ENCODE peak calls at places on chromosomes 3 and 15, in four cellular contexts. One of them, this sample, is unnamed. For H3K27me3, the result is how much of the 10 kb centered on the place peaks cover.

GRCh38 chr3:183829466-183829865 is 4.1 kb upstream of the MAP6D1 start:
- DNase-seq in endothelial cell of umbilical vein: no peak
- DNase-seq in neural progenitor cell: no peak
- DNase-seq in heart left ventricle: no peak
- DNase-seq in this sample: no peak

GRCh38 chr15:95669146-95669922 is 661.2 kb upstream of the NR2F2 start:
- DNase-seq in heart left ventricle: no peak
- DNase-seq in endothelial cell of umbilical vein: peak
- DNase-seq in neural progenitor cell: peak
- DNase-seq in this sample: no peak

GRCh38 chr3:107643038-107643883 is 120.5 kb downstream of the BBX start:
- DNase-seq in heart left ventricle: no peak
- DNase-seq in endothelial cell of umbilical vein: no peak
- DNase-seq in neural progenitor cell: peak
- DNase-seq in this sample: no peak

GRCh38 chr15:75712668-75713337 is at the start of gene CSPG4:
- DNase-seq in neural progenitor cell: peak
- DNase-seq in heart left ventricle: peak
- DNase-seq in endothelial cell of umbilical vein: no peak
- DNase-seq in this sample: no peak

GRCh38 chr3:61650276-61650675 is 88.9 kb downstream of the PTPRG start:
- DNase-seq in endothelial cell of umbilical vein: no peak
- DNase-seq in neural progenitor cell: no peak
- DNase-seq in heart left ventricle: peak
- DNase-seq in this sample: peak

GRCh38 chr3:33115024-33115768 is 1.4 kb downstream of the CRTAP start:
- DNase-seq in heart left ventricle: peak
- DNase-seq in endothelial cell of umbilical vein: peak
- DNase-seq in neural progenitor cell: peak
- DNase-seq in this sample: peak

GRCh38 chr15:67100808-67101581 is 35.6 kb downstream of the SMAD3 start:
- DNase-seq in neural progenitor cell: no peak
- DNase-seq in heart left ventricle: no peak
- DNase-seq in endothelial cell of umbilical vein: no peak
- DNase-seq in this sample: no peak

GRCh38 chr15:39854161-39854560 is 65.9 kb downstream of the GPR176 start:
- DNase-seq in heart left ventricle: no peak
- DNase-seq in endothelial cell of umbilical vein: no peak
- DNase-seq in neural progenitor cell: no peak
- DNase-seq in this sample: no peak

GRCh38 chr3:138355071-138355470 is 6.7 kb downstream of the MRAS start:
- DNase-seq in endothelial cell of umbilical vein: no peak
- DNase-seq in neural progenitor cell: no peak
- DNase-seq in heart left ventricle: no peak
- DNase-seq in this sample: no peak

GRCh38 chr3:66904816-66905543 is 93.1 kb upstream of the KBTBD8 start:
- DNase-seq in neural progenitor cell: no peak
- DNase-seq in heart left ventricle: no peak
- DNase-seq in endothelial cell of umbilical vein: no peak
- DNase-seq in this sample: no peak

GRCh38 chr15:83734487-83734886 is 80.6 kb downstream of the ADAMTSL3 start:
- DNase-seq in neural progenitor cell: peak
- DNase-seq in heart left ventricle: no peak
- DNase-seq in endothelial cell of umbilical vein: no peak
- DNase-seq in this sample: peak

GRCh38 chr15:38224486-38224885 is 28.1 kb upstream of the SPRED1 start:
- DNase-seq in heart left ventricle: no peak
- DNase-seq in endothelial cell of umbilical vein: no peak
- DNase-seq in neural progenitor cell: no peak
- DNase-seq in this sample: no peak

GRCh38 chr3:45124379-45124778 is 21.8 kb downstream of the CDCP1 start:
- DNase-seq in endothelial cell of umbilical vein: peak
- DNase-seq in neural progenitor cell: no peak
- DNase-seq in heart left ventricle: no peak
- DNase-seq in this sample: no peak

GRCh38 chr15:41862515-41863116 is 24.0 kb downstream of the PLA2G4B start:
- DNase-seq in endothelial cell of umbilical vein: no peak
- DNase-seq in heart left ventricle: no peak
- DNase-seq in neural progenitor cell: no peak
- DNase-seq in this sample: peak

GRCh38 chr3:101070260-101071121 is 77.3 kb upstream of the ABI3BP start:
- DNase-seq in neural progenitor cell: peak
- DNase-seq in heart left ventricle: peak
- DNase-seq in endothelial cell of umbilical vein: peak
- DNase-seq in this sample: peak

GRCh38 chr3:195768831-195769303 is 42.9 kb downstream of the MUC4 start:
- DNase-seq in neural progenitor cell: no peak
- DNase-seq in endothelial cell of umbilical vein: no peak
- DNase-seq in heart left ventricle: no peak
- DNase-seq in this sample: no peak

GRCh38 chr3:186237915-186238314 is 124.1 kb downstream of the DGKG start:
- DNase-seq in heart left ventricle: no peak
- DNase-seq in neural progenitor cell: no peak
- DNase-seq in endothelial cell of umbilical vein: no peak
- DNase-seq in this sample: no peak

GRCh38 chr15:77503240-77503639 is 82.6 kb downstream of the HMG20A start:
- DNase-seq in neural progenitor cell: no peak
- DNase-seq in heart left ventricle: no peak
- DNase-seq in endothelial cell of umbilical vein: no peak
- DNase-seq in this sample: no peak

GRCh38 chr15:77503764-77504163 is 83.1 kb downstream of the HMG20A start:
- DNase-seq in endothelial cell of umbilical vein: no peak
- DNase-seq in neural progenitor cell: no peak
- DNase-seq in heart left ventricle: no peak
- DNase-seq in this sample: no peak

GRCh38 chr15:77499087-77499765 is 78.5 kb downstream of the HMG20A start:
- DNase-seq in neural progenitor cell: peak
- DNase-seq in endothelial cell of umbilical vein: no peak
- DNase-seq in heart left ventricle: no peak
- DNase-seq in this sample: no peak

GRCh38 chr15:77502379-77503095 is 81.8 kb downstream of the HMG20A start:
- DNase-seq in neural progenitor cell: no peak
- DNase-seq in heart left ventricle: no peak
- DNase-seq in endothelial cell of umbilical vein: no peak
- DNase-seq in this sample: no peak

GRCh38 chr15:77500986-77501385 is 80.3 kb downstream of the HMG20A start:
- DNase-seq in heart left ventricle: no peak
- DNase-seq in endothelial cell of umbilical vein: no peak
- DNase-seq in neural progenitor cell: no peak
- DNase-seq in this sample: no peak
- H3K27me3 ChIP-seq in heart left ventricle: under half
- H3K27me3 ChIP-seq in endothelial cell of umbilical vein: under half
- H3K27me3 ChIP-seq in neural progenitor cell: under half
- H3K27me3 ChIP-seq in this sample: under half

GRCh38 chr3:11015369-11015768 is 22.8 kb downstream of the SLC6A1 start:
- DNase-seq in neural progenitor cell: no peak
- DNase-seq in endothelial cell of umbilical vein: no peak
- DNase-seq in heart left ventricle: no peak
- DNase-seq in this sample: no peak
- H3K27me3 ChIP-seq in neural progenitor cell: under half
- H3K27me3 ChIP-seq in endothelial cell of umbilical vein: under half
- H3K27me3 ChIP-seq in heart left ventricle: under half
- H3K27me3 ChIP-seq in this sample: under half

GRCh38 chr3:123420416-123420968 is 28.4 kb downstream of the ADCY5 start:
- DNase-seq in endothelial cell of umbilical vein: no peak
- DNase-seq in heart left ventricle: no peak
- DNase-seq in neural progenitor cell: no peak
- DNase-seq in this sample: no peak

GRCh38 chr3:123423806-123424205 is 25.1 kb downstream of the ADCY5 start:
- DNase-seq in endothelial cell of umbilical vein: no peak
- DNase-seq in neural progenitor cell: no peak
- DNase-seq in heart left ventricle: no peak
- DNase-seq in this sample: no peak

GRCh38 chr3:123421353-123422174 is 27.3 kb downstream of the ADCY5 start:
- DNase-seq in neural progenitor cell: no peak
- DNase-seq in heart left ventricle: no peak
- DNase-seq in endothelial cell of umbilical vein: no peak
- DNase-seq in this sample: peak

GRCh38 chr3:123423026-123423425 is 25.9 kb downstream of the ADCY5 start:
- DNase-seq in heart left ventricle: peak
- DNase-seq in endothelial cell of umbilical vein: no peak
- DNase-seq in neural progenitor cell: no peak
- DNase-seq in this sample: peak

GRCh38 chr3:123422457-123422856 is 26.4 kb downstream of the ADCY5 start:
- DNase-seq in heart left ventricle: no peak
- DNase-seq in neural progenitor cell: no peak
- DNase-seq in endothelial cell of umbilical vein: no peak
- DNase-seq in this sample: no peak
- H3K27me3 ChIP-seq in heart left ventricle: under half
- H3K27me3 ChIP-seq in neural progenitor cell: under half
- H3K27me3 ChIP-seq in endothelial cell of umbilical vein: under half
- H3K27me3 ChIP-seq in this sample: under half

DNA sequence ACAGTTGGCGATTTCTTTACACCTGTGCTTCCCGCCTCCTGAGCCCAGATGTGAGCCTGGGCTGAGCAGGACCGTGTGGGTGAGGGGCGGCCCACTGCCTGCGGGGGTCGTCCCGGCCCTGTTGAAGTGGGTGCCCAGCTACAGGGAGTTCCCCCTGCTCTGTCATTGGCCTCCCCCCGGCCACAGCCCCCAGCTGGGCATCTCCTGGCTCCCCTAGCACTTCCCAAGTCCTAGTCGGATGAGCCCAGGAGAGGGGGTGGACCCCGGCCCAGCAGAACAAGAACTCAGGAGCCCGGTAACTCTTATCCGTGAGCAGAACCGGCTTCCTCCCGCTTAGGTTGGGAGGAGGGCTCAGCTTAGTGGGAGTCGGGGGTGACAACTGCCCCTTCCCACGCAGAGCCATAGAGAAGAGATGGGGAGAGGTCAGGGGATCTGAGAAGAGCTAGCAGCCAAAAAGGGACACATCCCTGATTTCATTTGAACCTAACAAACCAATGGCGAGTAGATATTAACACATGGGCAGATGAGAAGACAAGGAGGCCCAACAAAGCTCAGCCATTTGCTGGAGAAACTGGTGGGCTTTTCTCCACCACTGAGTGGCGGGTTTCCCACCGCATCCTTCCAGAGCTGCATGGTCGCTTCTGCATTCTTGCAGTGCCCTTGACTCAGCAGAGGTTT is 878 bp downstream of the PAQR5 start:
- DNase-seq in heart left ventricle: no peak
- DNase-seq in endothelial cell of umbilical vein: no peak
- DNase-seq in neural progenitor cell: no peak
- DNase-seq in this sample: no peak
- H3K27me3 ChIP-seq in heart left ventricle: under half
- H3K27me3 ChIP-seq in endothelial cell of umbilical vein: under half
- H3K27me3 ChIP-seq in neural progenitor cell: half or more
- H3K27me3 ChIP-seq in this sample: under half

GRCh38 chr15:29631076-29632070 is 190.9 kb downstream of the TJP1 start:
- DNase-seq in endothelial cell of umbilical vein: no peak
- DNase-seq in neural progenitor cell: no peak
- DNase-seq in heart left ventricle: no peak
- DNase-seq in this sample: peak
- H3K27me3 ChIP-seq in endothelial cell of umbilical vein: under half
- H3K27me3 ChIP-seq in neural progenitor cell: under half
- H3K27me3 ChIP-seq in heart left ventricle: under half
- H3K27me3 ChIP-seq in this sample: under half

GRCh38 chr15:60790641-60791040 is 311.7 kb upstream of the ICE2 start:
- DNase-seq in neural progenitor cell: no peak
- DNase-seq in heart left ventricle: no peak
- DNase-seq in endothelial cell of umbilical vein: no peak
- DNase-seq in this sample: no peak
- H3K27me3 ChIP-seq in neural progenitor cell: under half
- H3K27me3 ChIP-seq in heart left ventricle: under half
- H3K27me3 ChIP-seq in endothelial cell of umbilical vein: under half
- H3K27me3 ChIP-seq in this sample: under half

GRCh38 chr15:85910796-85911195 is 116.1 kb upstream of the KLHL25 start:
- DNase-seq in heart left ventricle: no peak
- DNase-seq in endothelial cell of umbilical vein: no peak
- DNase-seq in neural progenitor cell: peak
- DNase-seq in this sample: peak
- H3K27me3 ChIP-seq in heart left ventricle: under half
- H3K27me3 ChIP-seq in endothelial cell of umbilical vein: under half
- H3K27me3 ChIP-seq in neural progenitor cell: under half
- H3K27me3 ChIP-seq in this sample: under half

GRCh38 chr15:34794590-34795206 is 651 bp downstream of the ACTC1 start:
- DNase-seq in endothelial cell of umbilical vein: no peak
- DNase-seq in neural progenitor cell: no peak
- DNase-seq in heart left ventricle: no peak
- DNase-seq in this sample: no peak
- H3K27me3 ChIP-seq in endothelial cell of umbilical vein: under half
- H3K27me3 ChIP-seq in neural progenitor cell: under half
- H3K27me3 ChIP-seq in heart left ventricle: under half
- H3K27me3 ChIP-seq in this sample: under half

GRCh38 chr3:2098398-2099027 is at the start of gene CNTN4:
- DNase-seq in endothelial cell of umbilical vein: no peak
- DNase-seq in neural progenitor cell: peak
- DNase-seq in heart left ventricle: peak
- DNase-seq in this sample: peak

GRCh38 chr3:2094941-2095340 is 3.7 kb upstream of the CNTN4 start:
- DNase-seq in endothelial cell of umbilical vein: no peak
- DNase-seq in heart left ventricle: no peak
- DNase-seq in neural progenitor cell: peak
- DNase-seq in this sample: no peak

GRCh38 chr3:2097641-2098191 is 950 bp upstream of the CNTN4 start:
- DNase-seq in endothelial cell of umbilical vein: no peak
- DNase-seq in heart left ventricle: no peak
- DNase-seq in neural progenitor cell: peak
- DNase-seq in this sample: no peak

GRCh38 chr3:2099028-2099671 is 484 bp downstream of the CNTN4 start:
- DNase-seq in heart left ventricle: peak
- DNase-seq in neural progenitor cell: peak
- DNase-seq in endothelial cell of umbilical vein: no peak
- DNase-seq in this sample: peak

DNA sequence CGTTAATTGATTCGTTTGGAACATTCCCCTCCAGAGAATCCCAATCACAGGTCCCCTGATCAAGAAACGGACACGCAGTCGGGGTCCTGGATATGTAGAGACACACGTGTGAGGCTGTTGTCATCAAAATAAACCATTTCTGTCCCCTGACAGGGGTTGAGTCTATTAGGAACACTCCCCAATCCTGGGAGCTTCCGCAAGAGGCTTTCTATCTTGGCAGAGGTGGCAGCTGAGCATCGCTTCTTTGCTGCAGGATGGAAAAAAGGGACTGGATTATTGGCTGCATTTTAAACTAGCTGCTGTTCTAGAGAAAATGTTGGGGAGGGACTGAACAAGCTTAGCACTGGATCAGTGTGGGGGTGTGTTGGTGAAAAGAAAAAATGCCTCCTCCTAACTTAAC is 2.5 kb upstream of the CNTN4 start:
- DNase-seq in neural progenitor cell: peak
- DNase-seq in endothelial cell of umbilical vein: no peak
- DNase-seq in heart left ventricle: no peak
- DNase-seq in this sample: no peak
- H3K27me3 ChIP-seq in neural progenitor cell: half or more
- H3K27me3 ChIP-seq in endothelial cell of umbilical vein: under half
- H3K27me3 ChIP-seq in heart left ventricle: half or more
- H3K27me3 ChIP-seq in this sample: under half